ENCODE peak calls at places on chromosomes 2 and 18, in seven cellular contexts. One of them, this sample, is unnamed.
A peak's percentile ranks its signal among the peaks of the same experiment; 100 is the strongest.

GRCh38 chr2:218218409-218219185 is 1.6 kb downstream of the ARPC2 start:
- DNase-seq in HCT116: no peak
- DNase-seq in PC-3: no peak
- DNase-seq in nephron progenitor cell: no peak
- DNase-seq in Calu3: no peak
- DNase-seq in DMS153: no peak
- DNase-seq in sciatic nerve: no peak
- DNase-seq in this sample: no peak

GRCh38 chr2:148391324-148391723 is 253.2 kb upstream of the EPC2 start:
- DNase-seq in HCT116: no peak
- DNase-seq in DMS153: no peak
- DNase-seq in nephron progenitor cell: no peak
- DNase-seq in PC-3: peak; percentile 9
- DNase-seq in Calu3: no peak
- DNase-seq in sciatic nerve: no peak
- DNase-seq in this sample: no peak

GRCh38 chr2:215612770-215613169 is 176.9 kb upstream of the FN1 start:
- DNase-seq in nephron progenitor cell: no peak
- DNase-seq in Calu3: no peak
- DNase-seq in sciatic nerve: no peak
- DNase-seq in DMS153: no peak
- DNase-seq in HCT116: no peak
- DNase-seq in PC-3: no peak
- DNase-seq in this sample: no peak

GRCh38 chr18:55219059-55219458 is 259.8 kb upstream of the CCDC68 start:
- DNase-seq in HCT116: no peak
- DNase-seq in Calu3: no peak
- DNase-seq in nephron progenitor cell: no peak
- DNase-seq in PC-3: no peak
- DNase-seq in DMS153: no peak
- DNase-seq in sciatic nerve: no peak
- DNase-seq in this sample: no peak

GRCh38 chr2:220891405-220891804 is 680.7 kb downstream of the EPHA4 start:
- DNase-seq in Calu3: no peak
- DNase-seq in PC-3: peak; percentile 91
- DNase-seq in nephron progenitor cell: no peak
- DNase-seq in sciatic nerve: no peak
- DNase-seq in DMS153: no peak
- DNase-seq in HCT116: peak; percentile 51
- DNase-seq in this sample: peak; percentile 10

GRCh38 chr2:30662268-30663131 is 144.7 kb downstream of the CAPN13 start:
- DNase-seq in PC-3: peak; percentile 65
- DNase-seq in DMS153: peak; percentile 87
- DNase-seq in HCT116: no peak
- DNase-seq in Calu3: no peak
- DNase-seq in sciatic nerve: no peak
- DNase-seq in nephron progenitor cell: no peak
- DNase-seq in this sample: no peak

GRCh38 chr2:15780912-15781574 is 159.3 kb upstream of the MYCN start:
- DNase-seq in HCT116: no peak
- DNase-seq in DMS153: no peak
- DNase-seq in sciatic nerve: no peak
- DNase-seq in nephron progenitor cell: peak; percentile 26
- DNase-seq in Calu3: peak; percentile 7
- DNase-seq in PC-3: no peak
- DNase-seq in this sample: no peak

GRCh38 chr2:157627594-157628281 is 926 bp downstream of the ACVR1C start:
- DNase-seq in sciatic nerve: no peak
- DNase-seq in PC-3: peak; percentile 16
- DNase-seq in HCT116: no peak
- DNase-seq in nephron progenitor cell: peak; percentile 15
- DNase-seq in DMS153: no peak
- DNase-seq in Calu3: no peak
- DNase-seq in this sample: peak; percentile 17